ENCODE peak calls at places on chromosome 17, in six cellular contexts. U is H1, Q is IMR-90, M is H9, W is mesendoderm, Y is neuronal stem cell. S is an unnamed sample.

GRCh38 chr17:43169561-43170139 is 1.4 kb upstream of the NBR1 start:
- DNase-seq in Q (peak), W (peak), M (peak), Y (peak), U (no peak), S (peak)

GRCh38 chr17:10380631-10381408 is 8.0 kb upstream of the MYH13 start:
- DNase-seq in Q (peak), M (no peak), Y (no peak), W (no peak), U (no peak), S (peak)

GRCh38 chr17:74756891-74757290 is 8.5 kb downstream of the NHERF1 start:
- DNase-seq in U (no peak), Q (no peak), W (no peak), Y (no peak), M (no peak), S (no peak)

GRCh38 chr17:13244511-13244910 is 226.7 kb upstream of the ELAC2 start:
- DNase-seq in M (no peak), Y (no peak), U (no peak), Q (no peak), W (no peak), S (no peak)

GRCh38 chr17:65677932-65678331 is 116.5 kb upstream of the AXIN2 start:
- DNase-seq in Q (peak), Y (no peak), U (no peak), W (no peak), M (no peak), S (no peak)

GRCh38 chr17:83192161-83192788 is 112.9 kb downstream of the METRNL start:
- DNase-seq in Q (peak), W (no peak), M (no peak), Y (no peak), U (no peak), S (peak)

GRCh38 chr17:33778505-33779398 is 476.3 kb upstream of the CCL2 start:
- DNase-seq in W (peak), U (peak), M (peak), Y (peak), Q (peak), S (peak)

GRCh38 chr17:21199856-21200255 is 14.1 kb downstream of the TMEM11 start:
- DNase-seq in Y (no peak), M (peak), U (no peak), Q (no peak), W (no peak), S (no peak)

GRCh38 chr17:7295230-7296180 is 1.1 kb upstream of the YBX2 start:
- DNase-seq in Q (no peak), U (no peak), W (no peak), M (no peak), Y (no peak), S (no peak)

GRCh38 chr17:77437017-77437416 is 296.2 kb downstream of the SEC14L1 start:
- DNase-seq in Y (no peak), M (no peak), W (no peak), U (no peak), Q (peak), S (peak)

GRCh38 chr17:76820523-76820922 is 47.7 kb upstream of the MGAT5B start:
- DNase-seq in W (no peak), Y (no peak), U (no peak), M (no peak), Q (no peak), S (no peak)

GRCh38 chr17:7133424-7133823 is 18.8 kb upstream of the ASGR2 start:
- DNase-seq in M (peak), W (peak), Y (peak), U (no peak), Q (no peak), S (peak)

GRCh38 chr17:79760197-79760906 is 17.6 kb upstream of the CBX2 start:
- DNase-seq in W (no peak), U (no peak), Y (no peak), M (no peak), Q (no peak), S (no peak)

GRCh38 chr17:48095611-48096010 is 5.7 kb downstream of the CBX1 start:
- DNase-seq in Y (no peak), W (no peak), M (no peak), U (no peak), Q (no peak), S (no peak)

GRCh38 chr17:72516772-72517399 is 396.1 kb downstream of the SOX9 start:
- DNase-seq in U (no peak), Y (no peak), M (no peak), W (no peak), Q (no peak), S (no peak)
- H2AK5ac ChIP-seq in U (no peak), Y (no peak), M (no peak), W (no peak), Q (peak), S (peak)

GRCh38 chr17:54353789-54354525 is 531.2 kb downstream of the KIF2B start:
- DNase-seq in U (no peak), M (no peak), Y (no peak), W (no peak), Q (no peak), S (no peak)
- H2BK15ac ChIP-seq in U (no peak), M (no peak), Y (no peak), W (no peak), Q (no peak), S (no peak)

DNA sequence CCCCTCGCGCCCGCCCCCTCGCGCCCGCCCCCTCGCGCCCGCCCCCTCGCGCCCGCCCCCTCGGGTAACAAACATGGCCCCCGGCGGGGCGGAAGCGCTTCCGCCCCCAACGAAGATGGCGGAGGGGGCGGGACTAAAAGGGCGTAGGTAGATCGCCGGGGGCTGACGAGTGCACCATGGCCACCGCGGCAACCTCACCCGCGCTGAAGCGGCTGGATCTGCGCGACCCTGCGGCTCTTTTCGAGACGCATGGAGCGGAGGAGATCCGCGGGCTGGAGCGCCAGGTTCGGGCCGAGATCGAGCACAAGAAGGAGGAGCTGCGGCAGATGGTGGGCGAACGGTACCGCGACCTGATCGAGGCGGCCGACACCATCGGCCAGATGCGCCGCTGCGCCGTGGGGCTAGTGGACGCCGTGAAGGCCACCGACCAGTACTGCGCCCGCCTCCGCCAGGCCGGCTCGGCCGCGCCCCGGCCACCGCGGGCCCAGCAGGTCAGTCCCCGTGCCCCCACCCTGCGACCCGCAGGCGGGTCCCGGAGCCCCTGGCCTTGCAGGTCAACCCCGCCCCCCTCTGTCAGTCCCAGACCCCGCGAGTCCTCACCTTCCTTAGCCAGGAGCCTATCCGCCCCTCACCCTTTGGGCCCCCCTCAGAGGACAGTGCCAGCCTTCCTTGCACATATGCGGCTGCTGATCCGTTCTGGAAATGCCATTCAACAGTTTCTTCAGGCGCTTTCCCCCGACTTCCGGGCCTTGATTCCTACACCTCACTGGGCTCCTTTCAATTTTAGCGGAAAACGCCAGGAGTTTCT is at the start of gene COG1:
- DNase-seq in W (peak), M (peak), Q (peak), U (no peak), Y (peak), S (peak)
- H2AK5ac ChIP-seq in W (no peak), M (no peak), Q (peak), U (no peak), Y (no peak), S (no peak)

DNA sequence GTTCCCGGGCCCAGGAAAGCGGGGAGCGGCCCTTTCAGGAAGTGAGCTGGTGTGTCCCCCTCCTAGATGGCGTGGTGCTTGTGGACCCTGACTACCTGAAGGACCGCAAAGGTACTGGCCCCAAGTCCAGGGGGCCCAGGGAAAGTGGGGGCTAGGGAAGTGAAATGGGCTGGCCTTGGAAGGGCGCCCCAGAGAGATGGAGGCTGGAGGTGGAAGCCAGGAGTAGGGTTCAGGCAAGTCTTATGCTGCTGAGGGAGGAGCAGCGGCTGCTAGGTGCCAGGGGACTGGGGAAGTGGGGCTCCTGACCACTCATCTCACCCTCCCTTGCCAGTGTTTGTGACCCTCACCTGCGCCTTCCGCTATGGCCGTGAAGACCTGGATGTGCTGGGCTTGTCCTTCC is 5.6 kb downstream of the ARRB2 start:
- DNase-seq in Y (no peak), M (no peak), W (no peak), U (no peak), Q (no peak), S (no peak)
- H2BK15ac ChIP-seq in Y (no peak), M (no peak), W (no peak), U (no peak), Q (no peak), S (no peak)

DNA sequence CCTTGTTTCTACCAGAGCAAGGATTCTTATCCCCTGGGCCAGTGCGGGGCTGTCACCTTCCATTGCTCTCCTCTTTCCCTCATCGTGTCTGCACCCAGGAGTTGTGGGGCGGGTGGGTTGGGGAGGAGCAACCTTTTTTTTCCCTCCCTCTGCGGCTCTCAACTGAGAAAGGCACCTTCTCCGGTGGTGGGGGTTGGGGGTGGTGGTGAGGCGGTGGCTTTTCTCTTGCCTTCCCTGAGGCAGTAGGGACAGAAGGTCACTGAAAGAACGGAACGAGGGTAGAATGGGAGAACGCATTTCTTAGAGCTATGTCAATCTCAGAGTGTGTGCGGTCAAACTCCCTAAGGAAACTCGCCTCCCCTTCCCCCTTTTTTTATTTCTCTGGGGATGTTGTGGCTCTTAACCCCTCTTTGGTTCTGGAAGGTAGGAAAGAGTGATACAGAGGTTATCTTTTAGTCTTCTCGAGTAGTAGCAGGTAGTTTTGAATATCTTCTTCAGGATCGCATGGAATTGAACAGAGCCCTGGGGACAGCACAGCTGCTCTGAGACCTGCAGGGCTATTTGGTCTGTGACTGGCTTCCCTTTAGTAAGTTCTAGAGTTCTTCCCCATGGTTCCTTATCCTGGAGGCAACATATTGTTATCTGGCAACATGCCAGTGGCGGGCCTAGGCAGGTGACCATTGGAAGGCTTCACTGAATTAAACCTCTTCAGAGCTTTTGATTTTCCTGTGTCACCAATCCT is 994 bp downstream of the CLTC start:
- DNase-seq in Y (no peak), W (peak), Q (no peak), M (peak), U (no peak), S (peak)
- H2AK5ac ChIP-seq in Y (no peak), W (no peak), Q (peak), M (no peak), U (no peak), S (peak)

DNA sequence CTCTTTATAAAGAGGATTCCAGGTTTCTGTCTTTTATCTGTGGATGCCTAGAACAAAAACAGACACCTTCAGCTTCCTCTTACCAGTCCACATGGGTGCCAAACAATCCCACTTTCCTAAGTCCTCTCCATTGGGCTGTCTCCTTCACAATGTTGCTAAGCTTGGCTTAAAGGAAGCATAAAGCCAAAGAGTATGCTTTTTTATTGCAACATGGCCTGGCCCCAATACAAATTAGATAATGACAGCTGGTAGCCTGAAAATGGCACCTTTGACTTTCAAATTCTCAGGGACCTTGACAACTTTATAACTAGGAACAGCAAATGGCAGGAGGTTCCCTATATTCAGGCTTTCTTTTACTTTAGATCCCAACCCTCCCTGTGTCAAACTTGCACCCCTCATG is 55.8 kb downstream of the SLFN5 start:
- DNase-seq in U (no peak), W (no peak), M (no peak), Q (no peak), Y (no peak), S (no peak)
- H2BK15ac ChIP-seq in U (no peak), W (no peak), M (no peak), Q (no peak), Y (no peak), S (no peak)